ENCODE peak calls at places on chromosomes 12 and 14, in seven cellular contexts. E is CD8-positive, alpha-beta T cell; A is uterus; I is thoracic aorta; U is HCT116; X is GM23338; J is astrocyte of the cerebellum. D is an unnamed sample.

GRCh38 chr14:76770521-76771431 is 9.5 kb downstream of the VASH1 start:
- DNase-seq in E (peak), A (peak), I (no peak), U (no peak), X (no peak), J (no peak), D (no peak)

GRCh38 chr12:39354955-39355354 is 88.0 kb downstream of the KIF21A start:
- DNase-seq in E (no peak), A (no peak), I (no peak), U (no peak), X (no peak), J (no peak), D (peak)

GRCh38 chr14:75258079-75258802 is 20.4 kb upstream of the FOS start:
- DNase-seq in E (no peak), A (peak), I (no peak), U (no peak), X (no peak), J (no peak), D (peak)

GRCh38 chr12:63982787-63983186 is 138.3 kb downstream of the SRGAP1 start:
- DNase-seq in E (no peak), A (no peak), I (no peak), U (no peak), X (no peak), J (no peak), D (peak)

GRCh38 chr12:92197815-92198214 is 52.2 kb upstream of the BTG1 start:
- DNase-seq in E (no peak), A (no peak), I (no peak), U (no peak), X (no peak), J (no peak), D (no peak)

GRCh38 chr14:46245281-46245680 is 406.3 kb downstream of the RPL10L start:
- DNase-seq in E (no peak), A (no peak), I (no peak), U (no peak), X (no peak), J (no peak), D (no peak)

GRCh38 chr12:115227137-115227615 is 543.2 kb upstream of the TBX3 start:
- DNase-seq in E (no peak), A (no peak), I (no peak), U (peak), X (no peak), J (no peak), D (no peak)

GRCh38 chr14:55115433-55115832 is 13.6 kb upstream of the LGALS3 start:
- DNase-seq in E (no peak), A (no peak), I (no peak), U (no peak), X (no peak), J (no peak), D (no peak)

GRCh38 chr12:49041881-49042484 is 18.6 kb downstream of the KMT2D start:
- DNase-seq in E (no peak), A (no peak), I (no peak), U (no peak), X (no peak), J (no peak), D (no peak)

GRCh38 chr14:74697976-74698375 is 14.9 kb downstream of the AREL1 start:
- DNase-seq in E (no peak), A (no peak), I (no peak), U (no peak), X (no peak), J (no peak), D (no peak)

GRCh38 chr12:54413284-54414190 is 5.5 kb downstream of the ITGA5 start:
- DNase-seq in E (peak), A (no peak), I (no peak), U (no peak), X (no peak), J (no peak), D (no peak)

GRCh38 chr12:75259170-75259569 is 49.5 kb upstream of the KCNC2 start:
- DNase-seq in E (no peak), A (no peak), I (no peak), U (no peak), X (peak), J (no peak), D (no peak)

GRCh38 chr12:46133751-46134150 is 135.1 kb downstream of the SLC38A1 start:
- DNase-seq in E (no peak), A (no peak), I (no peak), U (no peak), X (no peak), J (no peak), D (no peak)

GRCh38 chr12:26027401-26027800 is 68.9 kb downstream of the RASSF8 start:
- DNase-seq in E (no peak), A (no peak), I (no peak), U (no peak), X (no peak), J (no peak), D (no peak)

GRCh38 chr12:6952860-6953416 is 1.8 kb downstream of the PTPN6 start:
- DNase-seq in E (no peak), A (no peak), I (no peak), U (no peak), X (no peak), J (no peak), D (no peak)

GRCh38 chr12:114000861-114001260 is 34.7 kb upstream of the RBM19 start:
- DNase-seq in E (no peak), A (no peak), I (no peak), U (no peak), X (no peak), J (no peak), D (no peak)

GRCh38 chr12:57191410-57191809 is 25.2 kb upstream of the NXPH4 start:
- DNase-seq in E (no peak), A (no peak), I (no peak), U (no peak), X (no peak), J (no peak), D (no peak)

GRCh38 chr12:124861492-124861891 is 2.2 kb downstream of the SCARB1 start:
- DNase-seq in E (no peak), A (peak), I (peak), U (peak), X (peak), J (peak), D (no peak)

GRCh38 chr12:30825341-30825740 is 70.6 kb upstream of the CAPRIN2 start:
- DNase-seq in E (no peak), A (no peak), I (no peak), U (no peak), X (no peak), J (no peak), D (no peak)
- TF ChIP-seq CTCF in E (no peak), A (no peak), I (no peak), U (no peak), X (no peak), J (no peak), D (no peak)

GRCh38 chr14:63432888-63433552 is 110.2 kb downstream of the PPP2R5E start:
- DNase-seq in E (no peak), A (no peak), I (no peak), U (no peak), X (no peak), J (no peak), D (no peak)

GRCh38 chr14:63438065-63438757 is 105.0 kb downstream of the PPP2R5E start:
- DNase-seq in E (no peak), A (peak), I (peak), U (peak), X (peak), J (peak), D (peak)

GRCh38 chr14:63435204-63435603 is 108.0 kb downstream of the PPP2R5E start:
- DNase-seq in E (no peak), A (no peak), I (no peak), U (no peak), X (no peak), J (no peak), D (no peak)

GRCh38 chr14:63436286-63437098 is 106.7 kb downstream of the PPP2R5E start:
- DNase-seq in E (no peak), A (no peak), I (no peak), U (no peak), X (no peak), J (no peak), D (no peak)

DNA sequence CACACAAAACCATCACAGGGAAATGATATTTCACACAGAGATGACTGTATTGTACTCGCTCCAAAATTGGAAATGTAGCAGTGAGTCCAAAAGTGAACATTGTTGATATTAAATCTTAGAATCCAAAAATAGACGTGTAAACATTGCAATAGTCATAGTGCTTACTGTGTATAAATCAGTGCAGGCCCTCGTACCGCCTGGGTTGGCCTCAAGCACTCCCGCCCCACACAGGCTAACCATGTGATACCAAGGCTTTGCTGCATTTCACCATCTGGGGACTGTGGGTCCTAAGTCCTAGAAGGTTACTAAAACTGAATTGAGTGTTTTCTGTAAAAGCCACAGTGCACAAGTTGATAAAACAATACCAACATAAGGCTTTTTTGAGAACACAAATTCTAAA is 107.3 kb downstream of the PPP2R5E start:
- DNase-seq in E (no peak), A (peak), I (peak), U (no peak), X (no peak), J (peak), D (peak)
- H3K4me3 ChIP-seq in E (no peak), A (no peak), I (peak), U (no peak), X (no peak), J (no peak), D (no peak)

GRCh38 chr12:41684997-41685396 is 459.7 kb downstream of the GXYLT1 start:
- DNase-seq in E (no peak), A (no peak), I (no peak), U (no peak), X (no peak), J (no peak), D (no peak)
- TF ChIP-seq CTCF in E (no peak), A (no peak), I (peak), U (no peak), X (no peak), J (peak), D (no peak)

GRCh38 chr14:96626121-96626768 is 124.1 kb downstream of the PAPOLA start:
- DNase-seq in E (no peak), A (peak), I (no peak), U (no peak), X (no peak), J (no peak), D (no peak)
- H3K4me3 ChIP-seq in E (no peak), A (no peak), I (no peak), U (no peak), X (no peak), J (no peak), D (no peak)

DNA sequence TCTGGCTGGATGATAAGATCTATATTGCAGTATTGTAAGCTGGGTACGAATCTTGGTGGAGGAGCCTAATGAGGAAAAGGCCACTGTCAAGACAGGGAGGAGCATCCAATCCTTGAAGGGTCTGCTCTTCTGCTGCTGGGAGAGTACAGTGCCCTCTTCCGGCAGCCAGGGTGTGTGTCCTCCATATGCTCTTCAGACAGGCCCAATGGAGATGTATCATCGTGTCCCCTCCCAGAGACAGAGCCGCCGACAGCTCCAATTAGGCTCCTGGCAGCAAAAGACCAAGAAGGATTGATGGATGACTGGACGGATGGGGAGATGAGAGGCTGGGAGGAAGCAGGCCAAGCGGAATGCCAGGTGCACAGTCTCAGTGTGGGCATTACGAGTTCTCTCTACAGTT is 51.6 kb upstream of the PIWIL1 start:
- DNase-seq in E (no peak), A (no peak), I (no peak), U (no peak), X (peak), J (no peak), D (no peak)
- TF ChIP-seq CTCF in E (no peak), A (no peak), I (no peak), U (no peak), X (peak), J (no peak), D (no peak)

DNA sequence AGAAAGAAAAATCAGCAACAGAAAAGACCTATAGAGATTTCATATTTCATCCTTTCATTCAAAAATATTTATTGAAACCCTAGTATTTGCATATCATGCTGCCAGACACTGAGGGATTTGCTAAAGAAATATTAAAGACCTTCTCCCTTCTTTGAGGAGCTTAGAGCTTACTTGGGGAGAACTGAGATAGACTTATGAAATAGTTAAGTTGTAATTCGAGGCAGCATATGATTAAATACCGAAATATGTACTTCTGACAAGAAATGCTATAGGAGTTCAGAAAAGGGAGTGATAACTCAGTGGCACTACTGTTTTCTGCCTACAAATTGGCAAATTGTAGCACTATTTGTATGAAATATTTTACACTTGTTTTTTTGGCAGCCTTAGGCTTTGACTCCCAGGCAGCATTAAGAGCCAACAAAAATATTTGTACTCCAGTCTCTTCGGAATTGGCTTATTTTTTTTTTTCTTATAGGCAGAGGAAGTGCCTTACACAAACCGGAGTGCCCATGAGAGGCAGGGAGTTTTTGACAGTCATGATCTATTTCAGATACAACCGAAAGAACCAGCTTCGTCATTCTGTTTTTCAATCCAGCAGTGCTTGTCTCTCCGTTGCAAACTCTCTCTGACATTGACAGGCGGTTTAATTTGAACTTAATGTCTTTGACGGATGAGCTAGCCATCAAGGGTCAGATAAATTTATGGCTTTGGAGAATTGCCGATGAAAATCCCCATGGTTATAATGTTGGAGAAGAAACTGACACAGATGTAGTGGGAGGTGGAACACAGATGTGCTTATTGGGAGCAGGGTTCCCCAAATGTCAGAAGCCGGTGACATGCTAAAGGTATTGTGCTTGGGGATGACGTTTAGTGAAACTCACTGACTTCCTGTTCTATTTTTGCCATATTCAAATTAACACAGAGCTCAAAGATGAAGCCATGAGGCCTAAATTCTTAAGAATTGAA is 59.4 kb downstream of the PLXNC1 start:
- DNase-seq in E (peak), A (no peak), I (no peak), U (no peak), X (no peak), J (no peak), D (no peak)
- H3K4me3 ChIP-seq in E (peak), A (peak), I (peak), U (no peak), X (no peak), J (no peak), D (no peak)